ENCODE peak calls at places on chromosomes 6 and 20, in eight cellular contexts. P is mammary epithelial cell, O is tibial artery, T is AG04450, E is heart left ventricle, M is tibial nerve, U is Peyer's patch, C is spleen. I is an unnamed sample.

GRCh38 chr6:165098165-165098564 is 211.2 kb downstream of the C6orf118 start:
- DNase-seq in P (no peak), O (no peak), T (no peak), E (no peak), M (no peak), U (no peak), C (no peak), I (no peak)

GRCh38 chr6:3355358-3356055 is 96.8 kb downstream of the PSMG4 start:
- DNase-seq in P (no peak), O (peak), T (no peak), E (peak), M (peak), U (peak), C (peak), I (no peak)

GRCh38 chr20:59583428-59584277 is 20.7 kb upstream of the PHACTR3 start:
- DNase-seq in P (no peak), O (no peak), T (no peak), E (peak), M (no peak), U (no peak), C (peak), I (no peak)

GRCh38 chr6:5679696-5680494 is 326.8 kb downstream of the NRN1 start:
- DNase-seq in P (no peak), O (no peak), T (no peak), E (no peak), M (no peak), U (no peak), C (no peak), I (no peak)

GRCh38 chr6:109383438-109383940 is 1.2 kb upstream of the CD164 start:
- DNase-seq in P (no peak), O (no peak), T (no peak), E (no peak), M (no peak), U (no peak), C (no peak), I (no peak)

GRCh38 chr20:37567671-37568588 is 40.3 kb upstream of the BLCAP start:
- DNase-seq in P (no peak), O (no peak), T (no peak), E (no peak), M (no peak), U (no peak), C (no peak), I (no peak)

GRCh38 chr6:109526905-109527628 is 44.0 kb upstream of the ZBTB24 start:
- DNase-seq in P (peak), O (no peak), T (peak), E (peak), M (peak), U (peak), C (no peak), I (no peak)

GRCh38 chr6:42451595-42452170 is at the start of gene TRERF1:
- DNase-seq in P (peak), O (peak), T (peak), E (peak), M (peak), U (peak), C (peak), I (peak)

GRCh38 chr6:52391599-52391998 is 28.5 kb upstream of the EFHC1 start:
- DNase-seq in P (no peak), O (no peak), T (no peak), E (no peak), M (no peak), U (no peak), C (no peak), I (no peak)

GRCh38 chr20:10922521-10922920 is 248.7 kb upstream of the JAG1 start:
- DNase-seq in P (no peak), O (no peak), T (no peak), E (no peak), M (no peak), U (no peak), C (no peak), I (no peak)

GRCh38 chr6:33958208-33958862 is 154.5 kb upstream of the MLN start:
- DNase-seq in P (no peak), O (no peak), T (no peak), E (no peak), M (no peak), U (no peak), C (peak), I (no peak)

GRCh38 chr6:18640134-18640533 is 253.0 kb downstream of the RNF144B start:
- DNase-seq in P (no peak), O (no peak), T (no peak), E (no peak), M (no peak), U (no peak), C (no peak), I (no peak)

GRCh38 chr20:4946585-4947378 is 54.5 kb downstream of the SLC23A2 start:
- DNase-seq in P (no peak), O (peak), T (no peak), E (no peak), M (no peak), U (peak), C (no peak), I (no peak)

GRCh38 chr6:44569931-44570385 is 182.5 kb downstream of the CDC5L start:
- DNase-seq in P (no peak), O (peak), T (no peak), E (peak), M (peak), U (no peak), C (peak), I (no peak)

GRCh38 chr20:50916934-50917333 is 14.3 kb downstream of the ADNP start:
- DNase-seq in P (no peak), O (no peak), T (no peak), E (no peak), M (no peak), U (no peak), C (no peak), I (no peak)

GRCh38 chr20:50916257-50916656 is 15.0 kb downstream of the ADNP start:
- DNase-seq in P (peak), O (no peak), T (no peak), E (no peak), M (no peak), U (no peak), C (no peak), I (peak)

GRCh38 chr20:50921055-50921454 is 10.2 kb downstream of the ADNP start:
- DNase-seq in P (peak), O (no peak), T (no peak), E (no peak), M (no peak), U (no peak), C (no peak), I (no peak)

GRCh38 chr20:50919567-50919966 is 11.7 kb downstream of the ADNP start:
- DNase-seq in P (peak), O (peak), T (no peak), E (peak), M (peak), U (no peak), C (no peak), I (peak)

DNA sequence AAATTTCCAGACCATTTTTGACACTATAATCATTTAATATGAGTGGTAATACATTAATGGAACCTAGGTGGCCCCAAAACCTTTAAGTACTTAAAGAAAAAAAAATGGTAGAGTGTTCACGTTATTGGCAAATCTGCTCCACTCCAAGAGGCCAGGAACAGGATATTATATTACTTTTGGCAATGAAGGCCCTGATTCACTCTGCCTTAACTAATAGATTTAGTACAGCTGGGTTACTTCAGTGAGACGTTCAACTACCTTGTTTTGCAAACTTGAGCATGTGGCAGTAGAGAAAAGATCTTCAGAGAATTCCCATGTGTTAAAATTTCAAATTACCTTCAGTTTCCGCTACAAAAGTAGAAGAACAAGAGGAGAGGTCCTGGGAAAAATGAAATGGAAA is 12.8 kb downstream of the ADNP start:
- DNase-seq in P (no peak), O (no peak), T (no peak), E (no peak), M (no peak), U (no peak), C (no peak), I (no peak)
- H3K27ac ChIP-seq in P (peak), O (no peak), T (no peak), E (no peak), M (no peak), U (no peak), C (no peak), I (no peak)

GRCh38 chr6:89242574-89243330 is 25.6 kb upstream of the GABRR1 start:
- DNase-seq in P (peak), O (no peak), T (peak), E (no peak), M (no peak), U (no peak), C (no peak), I (peak)
- TF ChIP-seq CTCF in P (peak), O (peak), T (peak), E (peak), M (peak), U (peak), C (no peak), I (peak)

DNA sequence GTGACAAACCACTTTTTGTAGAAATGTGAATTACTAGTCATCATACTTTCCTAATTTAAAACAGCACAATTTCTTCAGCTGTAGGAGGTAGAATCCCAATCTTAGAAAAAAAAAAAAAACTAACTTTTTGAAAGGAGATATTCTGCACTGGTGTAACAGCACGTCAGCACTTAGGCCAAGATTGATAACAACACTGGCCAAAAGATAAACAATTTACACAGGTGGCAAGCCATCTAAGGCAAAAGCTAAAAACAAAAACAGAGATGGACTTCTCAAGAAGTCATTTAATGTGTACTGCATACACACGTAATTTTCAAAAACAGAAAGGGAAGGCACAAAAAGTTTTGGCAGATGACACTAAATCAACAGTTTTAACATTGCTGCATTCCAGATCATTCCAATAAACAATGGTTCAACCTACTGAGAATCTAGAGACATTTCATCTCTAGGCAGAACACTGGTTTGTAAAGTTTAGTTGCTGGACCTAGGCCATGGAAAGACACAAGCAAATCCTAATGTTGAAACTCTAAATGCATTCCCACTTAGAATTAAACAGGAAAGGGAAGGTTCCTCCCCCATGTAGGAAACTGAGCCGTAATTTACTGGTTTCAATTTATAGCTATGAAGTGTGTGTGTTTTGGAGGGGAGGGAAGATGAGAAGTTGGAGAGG is 1.4 kb downstream of the GCLC start:
- DNase-seq in P (no peak), O (no peak), T (peak), E (no peak), M (no peak), U (no peak), C (no peak), I (no peak)
- H3K27ac ChIP-seq in P (peak), O (peak), T (peak), E (peak), M (peak), U (peak), C (peak), I (peak)

GRCh38 chr6:14130431-14131075 is 13.0 kb downstream of the CD83 start:
- DNase-seq in P (peak), O (no peak), T (no peak), E (no peak), M (no peak), U (no peak), C (no peak), I (peak)

GRCh38 chr6:14132244-14133220 is 15.0 kb downstream of the CD83 start:
- DNase-seq in P (no peak), O (no peak), T (no peak), E (no peak), M (no peak), U (no peak), C (no peak), I (no peak)

GRCh38 chr6:14131579-14131978 is 14.0 kb downstream of the CD83 start:
- DNase-seq in P (no peak), O (no peak), T (no peak), E (no peak), M (no peak), U (no peak), C (no peak), I (no peak)

GRCh38 chr6:14128017-14128416 is 10.4 kb downstream of the CD83 start:
- DNase-seq in P (no peak), O (no peak), T (no peak), E (no peak), M (no peak), U (no peak), C (no peak), I (no peak)

GRCh38 chr6:14129572-14129971 is 12.0 kb downstream of the CD83 start:
- DNase-seq in P (peak), O (peak), T (peak), E (peak), M (peak), U (peak), C (peak), I (no peak)
- TF ChIP-seq CTCF in P (peak), O (peak), T (peak), E (peak), M (peak), U (peak), C (peak), I (peak)

DNA sequence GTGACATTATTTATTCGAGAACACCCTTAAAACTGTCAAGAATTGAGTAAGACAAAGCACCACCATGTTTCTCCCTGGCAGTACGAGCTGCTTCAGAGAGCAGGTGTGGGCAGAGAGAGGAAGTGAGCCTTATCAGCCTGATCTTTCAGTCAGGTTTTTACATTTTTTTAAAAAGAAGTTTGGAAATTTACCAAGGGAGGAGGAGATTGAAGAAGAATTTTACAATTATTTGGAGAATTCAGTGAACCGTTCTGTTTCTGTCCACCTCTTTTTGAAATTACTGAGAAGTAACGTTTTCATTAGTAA is 75.5 kb downstream of the ZDHHC14 start:
- DNase-seq in P (no peak), O (no peak), T (no peak), E (no peak), M (no peak), U (no peak), C (no peak), I (no peak)
- H3K27ac ChIP-seq in P (no peak), O (no peak), T (no peak), E (no peak), M (no peak), U (no peak), C (no peak), I (no peak)

DNA sequence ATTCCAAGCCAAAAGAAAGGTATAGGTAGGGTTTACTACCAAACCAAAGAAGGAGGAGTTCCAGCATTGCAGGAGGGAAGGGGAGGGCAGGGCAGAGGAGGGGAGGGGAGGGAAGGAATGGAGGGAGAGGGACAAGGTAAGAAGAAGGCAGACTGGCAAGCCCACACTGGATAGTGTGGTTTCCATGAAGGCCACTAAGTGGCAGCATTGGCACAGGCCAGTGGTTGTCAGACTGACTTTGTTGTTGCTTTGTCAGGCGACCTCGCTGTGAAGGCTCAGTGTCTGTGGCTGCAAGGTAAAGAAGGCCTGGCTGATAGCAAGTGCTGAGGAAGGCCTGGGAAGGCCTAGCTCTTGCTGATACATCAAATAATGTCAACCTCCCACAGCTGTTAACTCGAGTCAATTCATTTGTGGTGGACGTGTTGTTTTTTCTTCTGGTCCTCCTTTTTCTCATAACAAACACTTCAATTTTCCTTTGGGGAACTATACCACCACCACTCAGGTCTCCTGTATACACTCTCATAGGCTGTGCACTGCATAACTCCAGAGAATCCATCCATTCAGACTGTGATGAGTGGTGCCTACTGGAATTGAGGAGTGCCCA is 7.7 kb upstream of the ZNF334 start:
- DNase-seq in P (peak), O (peak), T (peak), E (no peak), M (peak), U (no peak), C (peak), I (no peak)
- TF ChIP-seq CTCF in P (peak), O (peak), T (peak), E (peak), M (peak), U (peak), C (peak), I (peak)

GRCh38 chr6:157305676-157306653 is 17.4 kb downstream of the TMEM242 start:
- DNase-seq in P (no peak), O (no peak), T (no peak), E (no peak), M (no peak), U (no peak), C (no peak), I (no peak)

GRCh38 chr6:157300006-157300405 is 23.3 kb downstream of the TMEM242 start:
- DNase-seq in P (no peak), O (no peak), T (no peak), E (no peak), M (no peak), U (no peak), C (no peak), I (no peak)

GRCh38 chr6:157300436-157300835 is 22.9 kb downstream of the TMEM242 start:
- DNase-seq in P (no peak), O (no peak), T (no peak), E (no peak), M (no peak), U (no peak), C (no peak), I (no peak)

GRCh38 chr6:157304840-157305675 is 18.3 kb downstream of the TMEM242 start:
- DNase-seq in P (no peak), O (peak), T (no peak), E (no peak), M (peak), U (no peak), C (no peak), I (no peak)

GRCh38 chr6:157302761-157303160 is 20.6 kb downstream of the TMEM242 start:
- DNase-seq in P (no peak), O (no peak), T (no peak), E (no peak), M (no peak), U (no peak), C (no peak), I (no peak)
- H3K27ac ChIP-seq in P (no peak), O (no peak), T (no peak), E (no peak), M (no peak), U (peak), C (no peak), I (no peak)

GRCh38 chr6:32096087-32096393 is 13.1 kb downstream of the TNXB start:
- DNase-seq in P (no peak), O (no peak), T (no peak), E (no peak), M (no peak), U (no peak), C (no peak), I (no peak)

GRCh38 chr6:32096394-32097258 is 12.5 kb downstream of the TNXB start:
- DNase-seq in P (no peak), O (no peak), T (no peak), E (no peak), M (no peak), U (no peak), C (no peak), I (no peak)

GRCh38 chr6:32092760-32093497 is 16.2 kb downstream of the TNXB start:
- DNase-seq in P (no peak), O (peak), T (peak), E (no peak), M (no peak), U (no peak), C (no peak), I (no peak)

GRCh38 chr6:32095338-32096086 is 13.6 kb downstream of the TNXB start:
- DNase-seq in P (no peak), O (no peak), T (no peak), E (no peak), M (no peak), U (no peak), C (no peak), I (no peak)
- TF ChIP-seq CTCF in P (no peak), O (no peak), T (peak), E (no peak), M (no peak), U (no peak), C (no peak), I (peak)

GRCh38 chr20:16803965-16804792 is 56.0 kb downstream of the OTOR start:
- DNase-seq in P (peak), O (peak), T (no peak), E (no peak), M (peak), U (no peak), C (no peak), I (no peak)
- H3K27ac ChIP-seq in P (no peak), O (no peak), T (no peak), E (no peak), M (no peak), U (no peak), C (no peak), I (no peak)